ENCODE peak calls at places on chromosome X, in seven cellular contexts. V is astrocyte of the spinal cord, R is nephron progenitor cell, K is GM13976, Y is SK-N-SH, T is left ventricle myocardium inferior, Z is endodermal cell. J is an unnamed sample.

GRCh38 chrX:130909469-130910136 is 6.6 kb upstream of the ENOX2 start:
- DNase-seq in V (peak), R (no peak), K (no peak), Y (no peak), T (no peak), Z (no peak), J (no peak)

GRCh38 chrX:154317391-154318000 is 21.9 kb downstream of the TKTL1 start:
- DNase-seq in V (no peak), R (peak), K (no peak), Y (peak), T (no peak), Z (peak), J (no peak)

GRCh38 chrX:47218920-47219815 is 687 bp downstream of the CDK16 start:
- DNase-seq in V (no peak), R (peak), K (peak), Y (peak), T (peak), Z (peak), J (no peak)

GRCh38 chrX:120309873-120310730 is 1.2 kb downstream of the TMEM255A start:
- DNase-seq in V (no peak), R (peak), K (peak), Y (peak), T (no peak), Z (peak), J (no peak)

GRCh38 chrX:8815460-8816065 is 14.4 kb upstream of the FAM9A start:
- DNase-seq in V (peak), R (peak), K (peak), Y (peak), T (no peak), Z (peak), J (peak)

GRCh38 chrX:20743054-20743453 is 476.3 kb upstream of the RPS6KA3 start:
- DNase-seq in V (no peak), R (no peak), K (no peak), Y (peak), T (no peak), Z (no peak), J (no peak)

GRCh38 chrX:95754411-95754810 is 930.2 kb upstream of the DIAPH2 start:
- DNase-seq in V (no peak), R (no peak), K (no peak), Y (no peak), T (no peak), Z (no peak), J (no peak)

GRCh38 chrX:136497556-136498048 is at the start of gene HTATSF1:
- DNase-seq in V (no peak), R (no peak), K (no peak), Y (no peak), T (no peak), Z (no peak), J (no peak)

GRCh38 chrX:35016051-35016450 is 73.5 kb downstream of the FAM47B start:
- DNase-seq in V (no peak), R (no peak), K (no peak), Y (no peak), T (no peak), Z (no peak), J (no peak)

GRCh38 chrX:108199691-108200090 is 108.1 kb downstream of the ATG4A start:
- DNase-seq in V (peak), R (peak), K (no peak), Y (peak), T (no peak), Z (peak), J (peak)

GRCh38 chrX:65581661-65582339 is 47.2 kb upstream of the LAS1L start:
- DNase-seq in V (peak), R (peak), K (peak), Y (peak), T (peak), Z (peak), J (peak)

GRCh38 chrX:77003956-77004355 is 443.2 kb upstream of the FGF16 start:
- DNase-seq in V (peak), R (no peak), K (no peak), Y (no peak), T (no peak), Z (no peak), J (no peak)

GRCh38 chrX:2414384-2414783 is 86.4 kb downstream of the DHRSX start:
- DNase-seq in V (no peak), R (no peak), K (no peak), Y (no peak), T (no peak), Z (no peak), J (no peak)

GRCh38 chrX:112968351-112969133 is 127.9 kb upstream of the AMOT start:
- DNase-seq in V (no peak), R (no peak), K (no peak), Y (no peak), T (no peak), Z (no peak), J (no peak)

GRCh38 chrX:36035550-36035949 is 116.0 kb downstream of the CFAP47 start:
- DNase-seq in V (no peak), R (no peak), K (no peak), Y (no peak), T (no peak), Z (no peak), J (no peak)

GRCh38 chrX:42615161-42615563 is 162.8 kb downstream of the PPP1R2C start:
- DNase-seq in V (no peak), R (peak), K (no peak), Y (no peak), T (no peak), Z (peak), J (no peak)

GRCh38 chrX:101062171-101062570 is 10.3 kb upstream of the TRMT2B start:
- DNase-seq in V (no peak), R (no peak), K (no peak), Y (no peak), T (no peak), Z (no peak), J (no peak)

GRCh38 chrX:154019061-154019621 is 561 bp downstream of the IRAK1 start:
- DNase-seq in V (no peak), R (peak), K (no peak), Y (peak), T (no peak), Z (no peak), J (no peak)

GRCh38 chrX:108453841-108454240 is 14.2 kb downstream of the COL4A5 start:
- DNase-seq in V (no peak), R (no peak), K (no peak), Y (no peak), T (no peak), Z (no peak), J (no peak)

GRCh38 chrX:69173906-69174305 is 8.7 kb upstream of the PJA1 start:
- DNase-seq in V (no peak), R (peak), K (no peak), Y (no peak), T (no peak), Z (peak), J (no peak)

GRCh38 chrX:136268051-136269048 is 17.1 kb upstream of the MAP7D3 start:
- DNase-seq in V (peak), R (peak), K (peak), Y (peak), T (no peak), Z (peak), J (peak)

GRCh38 chrX:140091276-140091886 is 126.1 kb upstream of the CXorf66 start:
- DNase-seq in V (no peak), R (peak), K (peak), Y (peak), T (peak), Z (peak), J (no peak)

GRCh38 chrX:23331701-23332100 is 2.9 kb upstream of the PTCHD1 start:
- DNase-seq in V (no peak), R (peak), K (no peak), Y (no peak), T (no peak), Z (no peak), J (no peak)

GRCh38 chrX:19046343-19047215 is 62.7 kb upstream of the PHKA2 start:
- DNase-seq in V (peak), R (no peak), K (no peak), Y (no peak), T (no peak), Z (no peak), J (peak)

GRCh38 chrX:15127010-15127409 is 142.9 kb downstream of the ASB9 start:
- DNase-seq in V (no peak), R (no peak), K (no peak), Y (no peak), T (no peak), Z (no peak), J (no peak)

GRCh38 chrX:39484669-39485068 is 613.1 kb downstream of the BCOR start:
- DNase-seq in V (peak), R (no peak), K (no peak), Y (no peak), T (no peak), Z (no peak), J (no peak)

GRCh38 chrX:41085883-41086626 is 810 bp downstream of the USP9X start:
- DNase-seq in V (peak), R (peak), K (peak), Y (peak), T (peak), Z (peak), J (no peak)

GRCh38 chrX:68808686-68809357 is 20.0 kb upstream of the EFNB1 start:
- DNase-seq in V (peak), R (no peak), K (no peak), Y (peak), T (peak), Z (peak), J (peak)

GRCh38 chrX:57104406-57104805 is 16.9 kb downstream of the SPIN2B start:
- DNase-seq in V (no peak), R (no peak), K (no peak), Y (no peak), T (no peak), Z (no peak), J (no peak)

GRCh38 chrX:47605024-47605423 is 14.6 kb downstream of the SYN1 start:
- DNase-seq in V (no peak), R (no peak), K (no peak), Y (no peak), T (no peak), Z (no peak), J (no peak)

GRCh38 chrX:28158019-28158777 is 176.9 kb upstream of the DCAF8L1 start:
- DNase-seq in V (no peak), R (no peak), K (no peak), Y (no peak), T (no peak), Z (peak), J (no peak)

GRCh38 chrX:1743105-1743504 is 128.2 kb downstream of the ASMT start:
- DNase-seq in V (no peak), R (no peak), K (no peak), Y (no peak), T (no peak), Z (no peak), J (no peak)

GRCh38 chrX:141341341-141341740 is 99.0 kb upstream of the SPANXC start:
- DNase-seq in V (peak), R (no peak), K (no peak), Y (no peak), T (no peak), Z (no peak), J (peak)

GRCh38 chrX:24703185-24703494 is 9.4 kb downstream of the POLA1 start:
- DNase-seq in V (no peak), R (no peak), K (no peak), Y (no peak), T (no peak), Z (no peak), J (no peak)

GRCh38 chrX:110418857-110419249 is 60.2 kb downstream of the RTL9 start:
- DNase-seq in V (peak), R (no peak), K (no peak), Y (no peak), T (no peak), Z (no peak), J (peak)

GRCh38 chrX:110421499-110422455 is 63.1 kb downstream of the RTL9 start:
- DNase-seq in V (no peak), R (no peak), K (no peak), Y (no peak), T (no peak), Z (no peak), J (no peak)

GRCh38 chrX:110418220-110418856 is 59.7 kb downstream of the RTL9 start:
- DNase-seq in V (peak), R (peak), K (no peak), Y (peak), T (no peak), Z (peak), J (peak)

GRCh38 chrX:110417128-110417527 is 58.5 kb downstream of the RTL9 start:
- DNase-seq in V (no peak), R (no peak), K (no peak), Y (peak), T (no peak), Z (no peak), J (no peak)

DNA sequence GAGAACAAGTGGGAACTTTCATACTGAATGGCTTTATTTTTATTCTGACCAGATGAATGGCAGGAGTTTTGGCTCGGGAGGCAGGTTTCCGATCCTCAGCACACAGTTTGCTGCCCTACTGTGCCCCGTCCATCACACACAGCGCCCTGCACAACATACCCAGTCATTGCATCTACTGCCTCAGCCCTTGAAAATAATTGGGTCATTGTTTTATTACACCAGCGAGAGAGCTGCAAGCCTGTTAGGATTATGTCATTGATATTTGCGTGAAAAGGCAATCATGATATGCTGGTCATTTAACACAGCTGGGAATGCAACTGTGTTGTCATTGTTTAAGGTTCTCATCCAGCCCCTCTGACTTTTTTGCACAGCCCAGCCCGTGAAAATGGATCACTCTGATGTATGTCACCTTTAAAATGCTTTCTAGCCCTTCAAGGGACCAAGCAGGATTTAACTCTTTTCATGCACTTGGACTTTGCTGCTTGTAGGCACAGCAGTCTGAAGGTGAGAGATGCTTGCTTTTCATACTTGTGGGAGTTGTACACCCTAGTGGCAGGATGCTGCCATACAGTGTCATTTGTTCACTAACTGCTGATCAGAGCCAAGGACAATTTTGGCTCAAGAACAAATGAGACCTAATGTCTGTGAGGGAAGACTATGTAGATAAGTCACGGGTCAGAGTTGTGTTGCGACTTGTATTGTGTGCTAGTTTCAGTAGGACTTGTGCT is 62.3 kb downstream of the RTL9 start:
- DNase-seq in V (no peak), R (no peak), K (peak), Y (no peak), T (no peak), Z (no peak), J (no peak)
- TF ChIP-seq CTCF in V (peak), R (peak), K (no peak), Y (peak), T (no peak), Z (peak), J (peak)

GRCh38 chrX:44203791-44204190 is 139.7 kb downstream of the EFHC2 start:
- DNase-seq in V (no peak), R (no peak), K (no peak), Y (no peak), T (no peak), Z (no peak), J (no peak)
- TF ChIP-seq CTCF in V (peak), R (no peak), K (no peak), Y (no peak), T (no peak), Z (peak), J (no peak)

GRCh38 chrX:114952696-114953095 is 64.7 kb downstream of the IL13RA2 start:
- DNase-seq in V (no peak), R (no peak), K (no peak), Y (no peak), T (no peak), Z (peak), J (no peak)
- TF ChIP-seq CTCF in V (no peak), R (no peak), K (no peak), Y (no peak), T (no peak), Z (peak), J (no peak)

DNA sequence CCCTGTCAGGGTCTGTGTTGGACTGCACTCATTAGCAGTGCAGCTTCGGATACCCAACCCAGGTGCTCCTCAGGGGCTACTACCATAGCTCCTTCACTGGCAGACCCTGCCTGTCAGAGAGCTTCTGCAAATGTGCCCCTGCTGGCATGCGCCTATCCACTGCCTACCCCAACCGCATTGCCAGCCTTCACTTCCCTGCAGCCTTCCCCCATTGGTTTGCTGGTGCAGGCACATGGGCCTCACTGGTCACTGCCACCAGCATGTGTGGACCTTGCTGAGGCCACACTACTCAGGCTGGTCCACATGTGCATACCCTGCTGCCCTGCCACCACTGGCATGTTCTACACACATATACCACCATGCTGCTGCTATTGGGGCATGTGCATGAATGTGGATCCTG is 72.5 kb upstream of the MAGEH1 start:
- DNase-seq in V (no peak), R (no peak), K (no peak), Y (no peak), T (no peak), Z (no peak), J (no peak)
- TF ChIP-seq CTCF in V (no peak), R (no peak), K (no peak), Y (no peak), T (no peak), Z (no peak), J (no peak)